ENCODE peak calls at places on chromosomes 6 and 20, in four cellular contexts. W is K562, A is GM12891, Z is GM12878. F is an unnamed sample.

GRCh38 chr20:10513931-10514575 is 78.9 kb downstream of the SLX4IP start:
- DNase-seq in W (no peak), A (no peak), Z (no peak), F (no peak)

GRCh38 chr6:97040355-97040860 is 115.9 kb downstream of the KLHL32 start:
- DNase-seq in W (no peak), A (no peak), Z (no peak), F (no peak)

GRCh38 chr6:43624786-43625288 is 4.2 kb downstream of the GTPBP2 start:
- DNase-seq in W (no peak), A (no peak), Z (no peak), F (no peak)

GRCh38 chr6:161750677-161751076 is 476.8 kb upstream of the AGPAT4 start:
- DNase-seq in W (no peak), A (no peak), Z (no peak), F (no peak)

GRCh38 chr20:20391766-20392165 is 23.9 kb downstream of the INSM1 start:
- DNase-seq in W (no peak), A (no peak), Z (no peak), F (no peak)

GRCh38 chr6:159829515-159829914 is 29.4 kb downstream of the PNLDC1 start:
- DNase-seq in W (no peak), A (no peak), Z (no peak), F (no peak)

GRCh38 chr20:13139459-13140150 is 81.5 kb upstream of the ISM1 start:
- DNase-seq in W (no peak), A (no peak), Z (no peak), F (no peak)

GRCh38 chr6:77105091-77105490 is 358.2 kb downstream of the HTR1B start:
- DNase-seq in W (no peak), A (no peak), Z (no peak), F (no peak)

GRCh38 chr6:167045828-167046580 is 46.8 kb downstream of the CEP43 start:
- DNase-seq in W (no peak), A (no peak), Z (no peak), F (no peak)

GRCh38 chr20:53914861-53915458 is 155.4 kb downstream of the BCAS1 start:
- DNase-seq in W (no peak), A (no peak), Z (no peak), F (no peak)

GRCh38 chr6:3561745-3562144 is 104.9 kb upstream of the SLC22A23 start:
- DNase-seq in W (no peak), A (no peak), Z (no peak), F (no peak)

GRCh38 chr6:143901885-143902708 is 37.8 kb downstream of the ZC2HC1B start:
- DNase-seq in W (no peak), A (peak; percentile 8), Z (peak; percentile 48), F (no peak)

GRCh38 chr6:71410164-71410566 is 121.6 kb downstream of the OGFRL1 start:
- DNase-seq in W (no peak), A (no peak), Z (peak; percentile 5), F (no peak)

GRCh38 chr6:34248198-34248726 is 544 bp downstream of the SMIM29 start:
- DNase-seq in W (peak; percentile 63), A (no peak), Z (no peak), F (peak; percentile 59)

GRCh38 chr20:36852187-36852586 is 23.8 kb upstream of the TLDC2 start:
- DNase-seq in W (no peak), A (no peak), Z (no peak), F (no peak)

GRCh38 chr6:137697267-137697938 is 169.7 kb upstream of the TNFAIP3 start:
- DNase-seq in W (no peak), A (no peak), Z (no peak), F (no peak)

GRCh38 chr6:144485531-144485930 is 200.4 kb downstream of the UTRN start:
- DNase-seq in W (no peak), A (no peak), Z (no peak), F (no peak)

GRCh38 chr6:85747654-85748053 is 105.0 kb upstream of the SYNCRIP start:
- DNase-seq in W (no peak), A (no peak), Z (no peak), F (no peak)

GRCh38 chr20:44209691-44210421 is 715 bp downstream of the OSER1 start:
- DNase-seq in W (no peak), A (no peak), Z (no peak), F (peak; percentile 23)

GRCh38 chr6:158760618-158761250 is 58.4 kb downstream of the EZR start:
- DNase-seq in W (no peak), A (no peak), Z (no peak), F (no peak)

GRCh38 chr6:71194730-71195129 is 93.9 kb upstream of the OGFRL1 start:
- DNase-seq in W (no peak), A (no peak), Z (no peak), F (no peak)

GRCh38 chr6:33590531-33591198 is 10.6 kb upstream of the BAK1 start:
- DNase-seq in W (peak; percentile 55), A (no peak), Z (no peak), F (no peak)

GRCh38 chr6:87993331-87993730 is 54.3 kb upstream of the SPACA1 start:
- DNase-seq in W (no peak), A (no peak), Z (no peak), F (no peak)

GRCh38 chr6:122947355-122947754 is 48.7 kb upstream of the CLVS2 start:
- DNase-seq in W (no peak), A (peak; percentile 6), Z (no peak), F (no peak)

GRCh38 chr20:35901678-35902544 is 52.4 kb downstream of the SCAND1 start:
- DNase-seq in W (peak; percentile 49), A (no peak), Z (no peak), F (no peak)

GRCh38 chr6:158037021-158037420 is 55.4 kb downstream of the SYNJ2 start:
- DNase-seq in W (no peak), A (no peak), Z (no peak), F (no peak)

GRCh38 chr6:2578729-2579128 is 172.0 kb downstream of the MYLK4 start:
- DNase-seq in W (no peak), A (no peak), Z (no peak), F (no peak)

GRCh38 chr20:31406115-31406514 is at the start of gene DEFB121:
- DNase-seq in W (no peak), A (no peak), Z (no peak), F (no peak)

GRCh38 chr6:33771342-33772113 is 17.4 kb downstream of the LEMD2 start:
- DNase-seq in W (peak; percentile 95), A (peak; percentile 85), Z (no peak), F (no peak)

GRCh38 chr6:111829581-111829980 is 43.7 kb downstream of the FYN start:
- DNase-seq in W (no peak), A (no peak), Z (no peak), F (no peak)

GRCh38 chr6:166341915-166342292 is 441 bp downstream of the SFT2D1 start:
- DNase-seq in W (no peak), A (no peak), Z (no peak), F (no peak)

GRCh38 chr20:11755071-11755881 is 162.4 kb upstream of the BTBD3 start:
- DNase-seq in W (no peak), A (no peak), Z (no peak), F (no peak)

GRCh38 chr6:121932071-121933009 is 467.1 kb upstream of the HSF2 start:
- DNase-seq in W (no peak), A (no peak), Z (no peak), F (no peak)

GRCh38 chr20:62369508-62370114 is 2.5 kb upstream of the LAMA5 start:
- DNase-seq in W (no peak), A (no peak), Z (no peak), F (no peak)

GRCh38 chr20:62367483-62368302 is 581 bp upstream of the LAMA5 start:
- DNase-seq in W (no peak), A (no peak), Z (no peak), F (peak; percentile 21)

GRCh38 chr20:62368303-62368628 is 1.2 kb upstream of the LAMA5 start:
- DNase-seq in W (no peak), A (no peak), Z (no peak), F (no peak)

GRCh38 chr20:62370115-62370806 is 3.1 kb upstream of the LAMA5 start:
- DNase-seq in W (peak; percentile 47), A (no peak), Z (no peak), F (no peak)

DNA sequence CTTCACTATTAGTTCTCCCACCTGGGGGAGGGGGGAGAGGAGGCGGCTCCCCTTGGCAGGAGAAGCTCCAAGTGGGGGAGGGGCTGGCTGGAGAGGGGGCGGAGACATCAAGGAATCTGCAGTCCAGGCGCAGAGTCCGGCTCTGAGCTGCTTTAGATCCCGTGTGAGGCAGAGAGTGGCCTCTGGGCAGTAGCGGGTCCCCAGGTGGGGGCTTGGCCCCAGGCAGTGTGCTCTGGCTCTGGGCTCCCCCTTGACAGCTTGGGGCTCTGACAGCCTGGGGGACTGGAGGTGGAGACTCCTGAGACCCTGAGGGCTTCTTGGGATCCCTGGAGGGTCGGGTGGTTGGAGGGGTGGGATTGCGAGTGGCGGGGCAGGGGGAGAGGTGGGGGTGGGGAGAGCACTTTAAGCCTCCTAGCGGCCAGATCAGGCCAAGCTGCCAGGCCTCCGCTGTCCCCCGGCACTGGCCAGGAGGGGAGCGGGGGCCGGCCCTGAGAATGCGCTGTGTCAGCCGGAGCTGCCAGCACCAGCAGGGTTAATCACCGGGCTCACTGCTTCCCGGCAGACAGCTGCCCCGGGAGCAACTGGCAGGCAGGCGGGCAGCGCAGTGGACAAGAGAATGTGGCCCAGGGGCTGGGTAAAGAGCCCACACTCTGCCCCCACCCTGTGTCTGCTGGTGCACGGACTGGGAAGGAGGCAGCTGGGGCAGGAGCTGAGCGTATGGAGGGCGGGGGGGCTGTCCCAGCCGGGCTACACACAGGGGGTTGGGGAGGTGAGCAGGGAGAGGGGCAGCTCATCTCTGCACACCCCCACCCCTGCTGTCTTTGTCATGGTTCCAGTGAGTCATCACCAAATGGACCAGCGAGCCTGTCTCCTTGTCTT is 1.8 kb upstream of the LAMA5 start:
- DNase-seq in W (peak; percentile 71), A (no peak), Z (no peak), F (no peak)
- TF ChIP-seq SPI1 in W (no peak), A (no peak), Z (no peak), F (no peak)

DNA sequence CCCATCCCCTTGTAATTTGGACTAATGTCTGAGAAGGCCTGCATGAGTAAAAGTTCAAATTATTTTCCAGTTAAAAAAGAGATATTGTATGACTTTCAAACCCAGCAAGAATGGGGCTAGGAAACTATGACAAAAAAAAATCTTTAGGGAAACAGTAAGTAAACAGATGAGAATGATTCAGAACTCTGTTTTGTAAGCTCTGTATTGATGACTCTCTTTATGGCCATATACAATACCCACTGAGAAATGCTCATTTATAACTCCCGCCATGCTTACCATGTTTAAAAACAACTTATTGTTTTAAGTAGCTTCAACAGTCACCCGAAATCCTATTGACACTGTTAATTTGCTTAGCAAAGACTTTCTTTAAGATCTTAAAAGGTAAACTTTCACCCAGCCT is 17.2 kb upstream of the PCK1 start:
- DNase-seq in W (no peak), A (no peak), Z (no peak), F (no peak)
- TF ChIP-seq SPI1 in W (no peak), A (no peak), Z (no peak), F (no peak)

GRCh38 chr6:44696686-44697085 is 309.2 kb downstream of the CDC5L start:
- DNase-seq in W (no peak), A (no peak), Z (no peak), F (no peak)

GRCh38 chr6:44699082-44699481 is 311.6 kb downstream of the CDC5L start:
- DNase-seq in W (no peak), A (no peak), Z (no peak), F (no peak)

GRCh38 chr6:44696099-44696498 is 308.6 kb downstream of the CDC5L start:
- DNase-seq in W (no peak), A (no peak), Z (no peak), F (no peak)

GRCh38 chr6:44698602-44699001 is 311.1 kb downstream of the CDC5L start:
- DNase-seq in W (no peak), A (no peak), Z (no peak), F (no peak)

GRCh38 chr6:44697333-44697732 is 309.8 kb downstream of the CDC5L start:
- DNase-seq in W (no peak), A (no peak), Z (no peak), F (no peak)
- TF ChIP-seq SPI1 in W (no peak), A (no peak), Z (no peak), F (no peak)

GRCh38 chr20:50913976-50914375 is 17.3 kb downstream of the ADNP start:
- DNase-seq in W (peak; percentile 27), A (no peak), Z (no peak), F (no peak)
- TF ChIP-seq SPI1 in W (no peak), A (no peak), Z (no peak), F (no peak)

F was measured in HL-60.